ENCODE peak calls at places on chromosomes 11 and 22, in four cellular contexts. One of them, this sample, is unnamed.

GRCh38 chr11:47125083-47125482 is 51.6 kb downstream of the ARFGAP2 start:
- DNase-seq in H1: no peak
- DNase-seq in mesenchymal stem cell: no peak
- DNase-seq in neuronal stem cell: no peak
- DNase-seq in this sample: no peak

GRCh38 chr11:103805688-103806009 is 230.8 kb upstream of the DDI1 start:
- DNase-seq in neuronal stem cell: no peak
- DNase-seq in H1: no peak
- DNase-seq in mesenchymal stem cell: no peak
- DNase-seq in this sample: no peak

GRCh38 chr22:48441553-48441850 is 1386.2 kb downstream of the BRD1 start:
- DNase-seq in neuronal stem cell: no peak
- DNase-seq in H1: no peak
- DNase-seq in mesenchymal stem cell: no peak
- DNase-seq in this sample: no peak

GRCh38 chr11:126630893-126631292 is 275.4 kb downstream of the ST3GAL4 start:
- DNase-seq in mesenchymal stem cell: no peak
- DNase-seq in H1: no peak
- DNase-seq in neuronal stem cell: no peak
- DNase-seq in this sample: no peak

GRCh38 chr11:19642759-19643158 is 69.9 kb upstream of the NAV2 start:
- DNase-seq in mesenchymal stem cell: no peak
- DNase-seq in neuronal stem cell: no peak
- DNase-seq in H1: no peak
- DNase-seq in this sample: no peak

GRCh38 chr11:41872458-41872857 is 413.0 kb upstream of the LRRC4C start:
- DNase-seq in neuronal stem cell: no peak
- DNase-seq in H1: no peak
- DNase-seq in mesenchymal stem cell: no peak
- DNase-seq in this sample: no peak

GRCh38 chr11:77752518-77752917 is 68.0 kb downstream of the RSF1 start:
- DNase-seq in neuronal stem cell: no peak
- DNase-seq in H1: no peak
- DNase-seq in mesenchymal stem cell: no peak
- DNase-seq in this sample: peak; percentile 14

GRCh38 chr11:6397636-6398035 is 7.4 kb downstream of the SMPD1 start:
- DNase-seq in H1: no peak
- DNase-seq in neuronal stem cell: no peak
- DNase-seq in mesenchymal stem cell: peak; percentile 36
- DNase-seq in this sample: peak; percentile 52

GRCh38 chr22:22884010-22884887 is 3.4 kb upstream of the IGLL5 start:
- DNase-seq in neuronal stem cell: peak; percentile 52
- DNase-seq in H1: peak; percentile 78
- DNase-seq in mesenchymal stem cell: peak; percentile 3
- DNase-seq in this sample: peak; percentile 83

GRCh38 chr11:102467080-102467708 is 14.6 kb upstream of the TMEM123 start:
- DNase-seq in H1: no peak
- DNase-seq in neuronal stem cell: no peak
- DNase-seq in mesenchymal stem cell: no peak
- DNase-seq in this sample: peak; percentile 90

GRCh38 chr11:70467196-70468085 is 69.1 kb downstream of the CTTN start:
- DNase-seq in mesenchymal stem cell: peak; percentile 49
- DNase-seq in neuronal stem cell: peak; percentile 56
- DNase-seq in H1: peak; percentile 91
- DNase-seq in this sample: peak; percentile 47

GRCh38 chr11:76132268-76132667 is 74.0 kb downstream of the WNT11 start:
- DNase-seq in mesenchymal stem cell: no peak
- DNase-seq in H1: no peak
- DNase-seq in neuronal stem cell: no peak
- DNase-seq in this sample: no peak

GRCh38 chr11:134466035-134466908 is 54.2 kb upstream of the B3GAT1 start:
- DNase-seq in H1: peak; percentile 55
- DNase-seq in mesenchymal stem cell: no peak
- DNase-seq in neuronal stem cell: peak; percentile 12
- DNase-seq in this sample: no peak

GRCh38 chr11:86811637-86812321 is 11.4 kb downstream of the PRSS23 start:
- DNase-seq in H1: no peak
- DNase-seq in mesenchymal stem cell: peak; percentile 74
- DNase-seq in neuronal stem cell: no peak
- DNase-seq in this sample: no peak

GRCh38 chr11:64251986-64252837 is 882 bp downstream of the PLCB3 start:
- DNase-seq in H1: peak; percentile 68
- DNase-seq in mesenchymal stem cell: peak; percentile 51
- DNase-seq in neuronal stem cell: no peak
- DNase-seq in this sample: no peak

GRCh38 chr11:111795333-111795985 is 29.3 kb upstream of the PPP2R1B start:
- DNase-seq in mesenchymal stem cell: no peak
- DNase-seq in neuronal stem cell: no peak
- DNase-seq in H1: no peak
- DNase-seq in this sample: peak; percentile 79

GRCh38 chr22:47695176-47695575 is 932.7 kb downstream of the TBC1D22A start:
- DNase-seq in mesenchymal stem cell: no peak
- DNase-seq in neuronal stem cell: no peak
- DNase-seq in H1: peak; percentile 13
- DNase-seq in this sample: no peak

GRCh38 chr22:36914383-36914752 is 940 bp downstream of the CSF2RB start:
- DNase-seq in H1: no peak
- DNase-seq in neuronal stem cell: no peak
- DNase-seq in mesenchymal stem cell: no peak
- DNase-seq in this sample: no peak

GRCh38 chr11:2468363-2469240 is 23.8 kb downstream of the KCNQ1 start:
- DNase-seq in H1: no peak
- DNase-seq in mesenchymal stem cell: no peak
- DNase-seq in neuronal stem cell: no peak
- DNase-seq in this sample: no peak

GRCh38 chr11:123690490-123690889 is 36.1 kb upstream of the SCN3B start:
- DNase-seq in neuronal stem cell: no peak
- DNase-seq in mesenchymal stem cell: no peak
- DNase-seq in H1: no peak
- DNase-seq in this sample: peak; percentile 25

GRCh38 chr22:16949561-16949960 is 58.5 kb downstream of the GAB4 start:
- DNase-seq in neuronal stem cell: no peak
- DNase-seq in H1: no peak
- DNase-seq in mesenchymal stem cell: no peak
- DNase-seq in this sample: no peak

GRCh38 chr11:78203184-78203583 is 14.5 kb downstream of the USP35 start:
- DNase-seq in mesenchymal stem cell: no peak
- DNase-seq in neuronal stem cell: no peak
- DNase-seq in H1: no peak
- DNase-seq in this sample: no peak

GRCh38 chr11:126440792-126441514 is 85.5 kb downstream of the ST3GAL4 start:
- DNase-seq in H1: peak; percentile 98
- DNase-seq in neuronal stem cell: peak; percentile 80
- DNase-seq in mesenchymal stem cell: peak; percentile 72
- DNase-seq in this sample: peak; percentile 63

GRCh38 chr11:38598413-38598812 is 2000.4 kb upstream of the RAG2 start:
- DNase-seq in mesenchymal stem cell: no peak
- DNase-seq in H1: no peak
- DNase-seq in neuronal stem cell: peak; percentile 15
- DNase-seq in this sample: no peak

DNA sequence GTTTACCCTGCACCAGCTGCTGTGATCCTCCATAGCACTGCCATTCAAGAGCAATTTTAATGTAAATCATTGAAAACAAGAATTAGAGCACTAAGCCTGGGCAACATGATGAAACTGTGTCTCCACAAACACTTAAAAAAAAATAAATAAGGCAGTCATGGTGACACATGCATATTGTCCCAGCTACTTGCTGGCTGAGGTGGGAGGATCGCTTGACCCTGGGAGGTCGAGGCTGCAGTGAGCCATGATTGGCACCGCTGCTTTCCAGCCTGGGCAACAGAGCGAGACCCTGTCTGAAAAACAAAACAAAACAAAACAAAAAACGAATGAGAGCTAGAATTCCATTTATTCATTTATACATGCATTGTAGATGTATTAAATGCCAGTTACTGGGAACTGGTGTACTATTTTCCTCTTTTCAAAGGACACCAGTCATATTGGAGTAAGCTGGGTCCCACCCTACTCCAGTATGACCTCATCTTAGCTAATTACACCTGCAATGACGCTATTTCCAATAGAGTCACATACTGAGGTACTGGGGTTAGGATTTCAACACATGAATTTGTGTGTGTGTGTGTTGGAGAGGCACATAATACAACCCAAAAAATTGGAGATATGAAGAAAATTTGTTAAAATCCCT is 101.9 kb downstream of the MICAL2 start:
- DNase-seq in neuronal stem cell: no peak
- DNase-seq in H1: no peak
- DNase-seq in mesenchymal stem cell: no peak
- DNase-seq in this sample: no peak
- H2BK120ac ChIP-seq in neuronal stem cell: no peak overlapping the region
- H2BK120ac ChIP-seq in H1: no peak overlapping the region
- H2BK120ac ChIP-seq in mesenchymal stem cell: no peak overlapping the region
- H2BK120ac ChIP-seq in this sample: no peak overlapping the region

GRCh38 chr11:128181090-128181485 is 406.3 kb downstream of the ETS1 start:
- DNase-seq in mesenchymal stem cell: peak; percentile 48
- DNase-seq in neuronal stem cell: no peak
- DNase-seq in H1: no peak
- DNase-seq in this sample: no peak

GRCh38 chr11:128181984-128182383 is 405.4 kb downstream of the ETS1 start:
- DNase-seq in neuronal stem cell: no peak
- DNase-seq in mesenchymal stem cell: no peak
- DNase-seq in H1: no peak
- DNase-seq in this sample: no peak

GRCh38 chr11:128179049-128179448 is 408.3 kb downstream of the ETS1 start:
- DNase-seq in neuronal stem cell: no peak
- DNase-seq in H1: no peak
- DNase-seq in mesenchymal stem cell: no peak
- DNase-seq in this sample: no peak

GRCh38 chr11:128180446-128181089 is 406.8 kb downstream of the ETS1 start:
- DNase-seq in H1: no peak
- DNase-seq in mesenchymal stem cell: peak; percentile 77
- DNase-seq in neuronal stem cell: no peak
- DNase-seq in this sample: peak; percentile 20

GRCh38 chr11:128179512-128179911 is 407.8 kb downstream of the ETS1 start:
- DNase-seq in mesenchymal stem cell: no peak
- DNase-seq in H1: no peak
- DNase-seq in neuronal stem cell: no peak
- DNase-seq in this sample: no peak
- H2BK120ac ChIP-seq in mesenchymal stem cell: no peak overlapping the region
- H2BK120ac ChIP-seq in H1: no peak overlapping the region
- H2BK120ac ChIP-seq in neuronal stem cell: no peak overlapping the region
- H2BK120ac ChIP-seq in this sample: no peak overlapping the region

GRCh38 chr11:65493367-65494176 is 5.3 kb upstream of the MALAT1 start:
- DNase-seq in mesenchymal stem cell: peak; percentile 96
- DNase-seq in H1: no peak
- DNase-seq in neuronal stem cell: no peak
- DNase-seq in this sample: peak; percentile 98

GRCh38 chr11:65492387-65492636 is 6.5 kb upstream of the MALAT1 start:
- DNase-seq in neuronal stem cell: no peak
- DNase-seq in mesenchymal stem cell: no peak
- DNase-seq in H1: no peak
- DNase-seq in this sample: no peak

GRCh38 chr11:65492637-65493366 is 6.0 kb upstream of the MALAT1 start:
- DNase-seq in neuronal stem cell: no peak
- DNase-seq in H1: no peak
- DNase-seq in mesenchymal stem cell: peak; percentile 95
- DNase-seq in this sample: peak; percentile 91

GRCh38 chr11:65491163-65491465 is 7.7 kb upstream of the MALAT1 start:
- DNase-seq in neuronal stem cell: no peak
- DNase-seq in H1: no peak
- DNase-seq in mesenchymal stem cell: peak; percentile 43
- DNase-seq in this sample: peak; percentile 50

DNA sequence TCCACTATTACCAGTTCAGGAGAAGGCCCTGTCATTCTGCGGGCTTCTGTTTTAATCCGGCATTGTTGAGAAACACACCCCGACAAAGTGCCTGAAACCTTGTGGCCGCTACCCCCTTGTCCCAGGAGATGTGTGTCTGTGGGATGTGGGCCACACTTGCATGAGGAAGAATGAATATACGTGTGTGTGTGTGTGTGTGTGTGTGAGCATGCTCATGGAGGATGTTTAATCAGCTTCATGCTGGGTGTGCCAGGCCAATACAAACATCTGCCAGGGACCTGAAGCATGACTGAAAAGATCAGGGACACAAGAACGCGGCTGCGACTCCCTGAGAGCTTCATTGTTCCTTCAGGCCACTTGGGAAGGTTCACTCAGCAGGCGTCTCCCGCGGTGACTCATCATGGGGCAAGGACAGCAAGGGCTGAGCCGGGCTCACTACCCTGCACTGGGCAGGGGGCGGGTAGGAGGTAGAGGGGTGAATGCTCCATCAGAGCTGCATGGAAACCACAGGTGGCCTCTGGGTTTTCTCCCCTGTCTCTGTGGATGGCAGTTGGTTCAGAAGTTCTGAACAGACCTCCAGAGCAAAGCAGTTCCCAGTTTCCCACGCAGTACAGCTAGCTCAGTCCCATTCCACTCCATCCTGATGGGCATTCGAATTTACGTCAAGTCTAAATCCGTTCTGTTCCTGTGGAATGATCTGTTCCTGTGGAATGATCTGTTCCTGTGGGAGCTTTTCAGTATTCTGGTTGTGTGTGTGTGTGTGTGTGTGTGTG is 7.0 kb upstream of the MALAT1 start:
- DNase-seq in H1: peak; percentile 64
- DNase-seq in mesenchymal stem cell: peak; percentile 98
- DNase-seq in neuronal stem cell: no peak
- DNase-seq in this sample: peak; percentile 86
- H2BK120ac ChIP-seq in H1: peak overlapping the region; percentile 30
- H2BK120ac ChIP-seq in mesenchymal stem cell: peak overlapping the region; percentile 65
- H2BK120ac ChIP-seq in neuronal stem cell: no peak overlapping the region
- H2BK120ac ChIP-seq in this sample: peak overlapping the region; percentile 92

GRCh38 chr11:72445423-72445822 is 11.1 kb upstream of the CLPB start:
- DNase-seq in H1: no peak
- DNase-seq in neuronal stem cell: no peak
- DNase-seq in mesenchymal stem cell: no peak
- DNase-seq in this sample: no peak

GRCh38 chr11:72441647-72442267 is 7.4 kb upstream of the CLPB start:
- DNase-seq in neuronal stem cell: no peak
- DNase-seq in mesenchymal stem cell: peak; percentile 16
- DNase-seq in H1: no peak
- DNase-seq in this sample: no peak

GRCh38 chr11:72443016-72443415 is 8.7 kb upstream of the CLPB start:
- DNase-seq in neuronal stem cell: no peak
- DNase-seq in H1: no peak
- DNase-seq in mesenchymal stem cell: peak; percentile 61
- DNase-seq in this sample: no peak

GRCh38 chr11:72451836-72452376 is 17.6 kb upstream of the CLPB start:
- DNase-seq in mesenchymal stem cell: no peak
- DNase-seq in H1: no peak
- DNase-seq in neuronal stem cell: no peak
- DNase-seq in this sample: no peak

GRCh38 chr11:72446929-72447753 is 12.8 kb upstream of the CLPB start:
- DNase-seq in H1: no peak
- DNase-seq in neuronal stem cell: no peak
- DNase-seq in mesenchymal stem cell: peak; percentile 75
- DNase-seq in this sample: peak; percentile 22
- H2BK120ac ChIP-seq in H1: no peak overlapping the region
- H2BK120ac ChIP-seq in neuronal stem cell: no peak overlapping the region
- H2BK120ac ChIP-seq in mesenchymal stem cell: no peak overlapping the region
- H2BK120ac ChIP-seq in this sample: no peak overlapping the region